ENCODE peak calls at places on chromosomes 5 and 9, in five cellular contexts. One of them, this sample, is unnamed.

GRCh38 chr9:133115604-133116345 is 5.3 kb downstream of the RALGDS start:
- DNase-seq in WERI-Rb-1: peak; percentile 10
- DNase-seq in A172: peak; percentile 93
- DNase-seq in AG08395: peak; percentile 81
- DNase-seq in neural crest cell: no peak
- DNase-seq in this sample: no peak

GRCh38 chr5:158819095-158819494 is 280.6 kb downstream of the EBF1 start:
- DNase-seq in WERI-Rb-1: no peak
- DNase-seq in A172: no peak
- DNase-seq in AG08395: no peak
- DNase-seq in neural crest cell: no peak
- DNase-seq in this sample: no peak

GRCh38 chr9:105150991-105151685 is 93.3 kb upstream of the SLC44A1 start:
- DNase-seq in WERI-Rb-1: peak; percentile 21
- DNase-seq in A172: peak; percentile 76
- DNase-seq in AG08395: peak; percentile 25
- DNase-seq in neural crest cell: no peak
- DNase-seq in this sample: peak; percentile 10

GRCh38 chr9:69153707-69154521 is 20.2 kb upstream of the TJP2 start:
- DNase-seq in WERI-Rb-1: no peak
- DNase-seq in A172: no peak
- DNase-seq in AG08395: no peak
- DNase-seq in neural crest cell: no peak
- DNase-seq in this sample: no peak

GRCh38 chr5:40555886-40556285 is 123.8 kb upstream of the PTGER4 start:
- DNase-seq in WERI-Rb-1: no peak
- DNase-seq in A172: no peak
- DNase-seq in AG08395: no peak
- DNase-seq in neural crest cell: no peak
- DNase-seq in this sample: no peak

GRCh38 chr5:151284392-151284967 is 19.1 kb downstream of the SLC36A3 start:
- DNase-seq in WERI-Rb-1: no peak
- DNase-seq in A172: no peak
- DNase-seq in AG08395: no peak
- DNase-seq in neural crest cell: no peak
- DNase-seq in this sample: no peak

GRCh38 chr5:168312606-168313297 is 21.3 kb downstream of the WWC1 start:
- DNase-seq in WERI-Rb-1: no peak
- DNase-seq in A172: no peak
- DNase-seq in AG08395: no peak
- DNase-seq in neural crest cell: no peak
- DNase-seq in this sample: peak; percentile 68

GRCh38 chr5:11608530-11608929 is 295.7 kb downstream of the CTNND2 start:
- DNase-seq in WERI-Rb-1: no peak
- DNase-seq in A172: no peak
- DNase-seq in AG08395: no peak
- DNase-seq in neural crest cell: no peak
- DNase-seq in this sample: no peak

GRCh38 chr5:108036484-108036883 is 345.4 kb downstream of the FBXL17 start:
- DNase-seq in WERI-Rb-1: no peak
- DNase-seq in A172: no peak
- DNase-seq in AG08395: no peak
- DNase-seq in neural crest cell: no peak
- DNase-seq in this sample: no peak

GRCh38 chr9:127118597-127119318 is 3.7 kb downstream of the ANGPTL2 start:
- DNase-seq in WERI-Rb-1: peak; percentile 81
- DNase-seq in A172: no peak
- DNase-seq in AG08395: no peak
- DNase-seq in neural crest cell: no peak
- DNase-seq in this sample: no peak

GRCh38 chr5:114055810-114056476 is 305.9 kb upstream of the KCNN2 start:
- DNase-seq in WERI-Rb-1: peak; percentile 11
- DNase-seq in A172: no peak
- DNase-seq in AG08395: no peak
- DNase-seq in neural crest cell: no peak
- DNase-seq in this sample: no peak

GRCh38 chr9:1050125-1050895 is at the start of gene DMRT2:
- DNase-seq in WERI-Rb-1: peak; percentile 89
- DNase-seq in A172: no peak
- DNase-seq in AG08395: peak; percentile 93
- DNase-seq in neural crest cell: peak; percentile 65
- DNase-seq in this sample: no peak

GRCh38 chr9:18366184-18366583 is 107.8 kb upstream of the ADAMTSL1 start:
- DNase-seq in WERI-Rb-1: no peak
- DNase-seq in A172: no peak
- DNase-seq in AG08395: no peak
- DNase-seq in neural crest cell: no peak
- DNase-seq in this sample: no peak

GRCh38 chr5:127076730-127077129 is 3.4 kb upstream of the C5orf63 start:
- DNase-seq in WERI-Rb-1: no peak
- DNase-seq in A172: no peak
- DNase-seq in AG08395: no peak
- DNase-seq in neural crest cell: no peak
- DNase-seq in this sample: no peak

GRCh38 chr5:43772601-43773031 is 169.6 kb downstream of the NNT start:
- DNase-seq in WERI-Rb-1: no peak
- DNase-seq in A172: peak; percentile 83
- DNase-seq in AG08395: no peak
- DNase-seq in neural crest cell: no peak
- DNase-seq in this sample: no peak

GRCh38 chr9:104258289-104259045 is 164.4 kb downstream of the SMC2 start:
- DNase-seq in WERI-Rb-1: no peak
- DNase-seq in A172: no peak
- DNase-seq in AG08395: no peak
- DNase-seq in neural crest cell: no peak
- DNase-seq in this sample: no peak

GRCh38 chr5:150341989-150342388 is 15.5 kb upstream of the TCOF1 start:
- DNase-seq in WERI-Rb-1: no peak
- DNase-seq in A172: no peak
- DNase-seq in AG08395: no peak
- DNase-seq in neural crest cell: no peak
- DNase-seq in this sample: no peak

GRCh38 chr5:135309391-135310327 is 89.4 kb downstream of the MACROH2A1 start:
- DNase-seq in WERI-Rb-1: no peak
- DNase-seq in A172: no peak
- DNase-seq in AG08395: no peak
- DNase-seq in neural crest cell: no peak
- DNase-seq in this sample: no peak

GRCh38 chr5:103166704-103167103 is 46.6 kb downstream of the PPIP5K2 start:
- DNase-seq in WERI-Rb-1: no peak
- DNase-seq in A172: no peak
- DNase-seq in AG08395: no peak
- DNase-seq in neural crest cell: no peak
- DNase-seq in this sample: no peak

GRCh38 chr5:72180925-72181324 is 73.7 kb downstream of the MAP1B start:
- DNase-seq in WERI-Rb-1: no peak
- DNase-seq in A172: no peak
- DNase-seq in AG08395: no peak
- DNase-seq in neural crest cell: no peak
- DNase-seq in this sample: no peak

GRCh38 chr5:176596689-176597416 is 13.1 kb downstream of the GPRIN1 start:
- DNase-seq in WERI-Rb-1: no peak
- DNase-seq in A172: no peak
- DNase-seq in AG08395: peak; percentile 31
- DNase-seq in neural crest cell: no peak
- DNase-seq in this sample: no peak

GRCh38 chr5:172451771-172452197 is 2.5 kb downstream of the SH3PXD2B start:
- DNase-seq in WERI-Rb-1: no peak
- DNase-seq in A172: peak; percentile 68
- DNase-seq in AG08395: peak; percentile 43
- DNase-seq in neural crest cell: no peak
- DNase-seq in this sample: no peak

GRCh38 chr9:131697908-131698714 is 41.8 kb downstream of the RAPGEF1 start:
- DNase-seq in WERI-Rb-1: no peak
- DNase-seq in A172: no peak
- DNase-seq in AG08395: no peak
- DNase-seq in neural crest cell: no peak
- DNase-seq in this sample: no peak

GRCh38 chr5:120405291-120405864 is 58.7 kb upstream of the PRR16 start:
- DNase-seq in WERI-Rb-1: no peak
- DNase-seq in A172: peak; percentile 82
- DNase-seq in AG08395: peak; percentile 52
- DNase-seq in neural crest cell: no peak
- DNase-seq in this sample: no peak

GRCh38 chr5:5209101-5209500 is 69.0 kb downstream of the ADAMTS16 start:
- DNase-seq in WERI-Rb-1: no peak
- DNase-seq in A172: no peak
- DNase-seq in AG08395: no peak
- DNase-seq in neural crest cell: no peak
- DNase-seq in this sample: no peak

GRCh38 chr5:54882841-54883240 is 102.6 kb downstream of the ESM1 start:
- DNase-seq in WERI-Rb-1: no peak
- DNase-seq in A172: no peak
- DNase-seq in AG08395: no peak
- DNase-seq in neural crest cell: no peak
- DNase-seq in this sample: no peak

GRCh38 chr5:93649234-93649900 is 66.3 kb downstream of the NR2F1 start:
- DNase-seq in WERI-Rb-1: peak; percentile 18
- DNase-seq in A172: no peak
- DNase-seq in AG08395: no peak
- DNase-seq in neural crest cell: no peak
- DNase-seq in this sample: no peak

GRCh38 chr9:121778252-121779225 is 127.1 kb downstream of the DAB2IP start:
- DNase-seq in WERI-Rb-1: no peak
- DNase-seq in A172: peak; percentile 21
- DNase-seq in AG08395: no peak
- DNase-seq in neural crest cell: no peak
- DNase-seq in this sample: no peak

This sample was measured in PC-9.